ENCODE peak calls at places on chromosomes 4 and X, in four cellular contexts. L is fibroblast of the aortic adventitia; W is CD8-positive, alpha-beta T cell; X is astrocyte of the spinal cord. H is an unnamed sample.

GRCh38 chr4:75544870-75545269 is 11.0 kb upstream of the ODAPH start:
- DNase-seq in W (no peak), L (no peak), X (no peak), H (no peak)

GRCh38 chr4:10161840-10162239 is 45.2 kb upstream of the WDR1 start:
- DNase-seq in L (no peak), X (no peak), W (peak), H (no peak)

GRCh38 chr4:98747659-98748091 is 89.3 kb upstream of the TSPAN5 start:
- DNase-seq in X (peak), W (no peak), L (no peak), H (no peak)

GRCh38 chrX:124337916-124338315 is 5.5 kb downstream of the TEX13D start:
- DNase-seq in W (no peak), L (no peak), X (no peak), H (no peak)

GRCh38 chrX:120456973-120457372 is 12.1 kb downstream of the LAMP2 start:
- DNase-seq in L (peak), X (peak), W (no peak), H (no peak)

GRCh38 chr4:133544097-133544496 is 395.0 kb downstream of the PCDH10 start:
- DNase-seq in W (no peak), L (no peak), X (no peak), H (no peak)

GRCh38 chr4:4947721-4948120 is 71.5 kb downstream of the CYTL1 start:
- DNase-seq in L (peak), W (no peak), X (no peak), H (no peak)

GRCh38 chr4:98586231-98586630 is 72.2 kb downstream of the TSPAN5 start:
- DNase-seq in X (peak), L (no peak), W (no peak), H (no peak)

GRCh38 chrX:17024896-17025295 is 78.4 kb downstream of the REPS2 start:
- DNase-seq in W (no peak), X (no peak), L (no peak), H (no peak)

GRCh38 chrX:106802063-106802387 is 448 bp upstream of the TBC1D8B start:
- DNase-seq in W (no peak), X (no peak), L (no peak), H (no peak)

GRCh38 chr4:37892641-37893040 is 1.8 kb downstream of the TBC1D1 start:
- DNase-seq in W (no peak), X (no peak), L (no peak), H (peak)

DNA sequence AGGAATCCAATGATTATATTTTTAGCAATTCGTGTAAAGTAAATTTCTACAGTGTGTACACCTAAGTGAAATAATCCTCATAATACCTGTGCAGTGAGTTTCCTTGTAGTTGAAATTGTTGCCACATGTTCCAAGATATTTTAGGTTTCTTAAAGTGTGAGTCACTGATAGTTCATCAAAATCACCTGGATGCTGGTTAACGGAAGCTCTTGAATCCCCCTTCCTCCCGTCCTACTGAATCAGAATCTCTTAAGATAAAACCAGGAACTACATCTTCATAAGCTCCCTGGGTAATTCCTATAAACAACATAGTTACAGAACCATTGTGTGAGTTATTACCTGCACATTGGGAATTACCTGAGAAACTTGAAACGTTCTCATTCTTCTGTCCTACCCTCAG is 197.4 kb upstream of the HS3ST1 start:
- DNase-seq in W (no peak), X (no peak), L (no peak), H (no peak)
- TF ChIP-seq CTCF in W (no peak), X (no peak), L (no peak), H (no peak)

DNA sequence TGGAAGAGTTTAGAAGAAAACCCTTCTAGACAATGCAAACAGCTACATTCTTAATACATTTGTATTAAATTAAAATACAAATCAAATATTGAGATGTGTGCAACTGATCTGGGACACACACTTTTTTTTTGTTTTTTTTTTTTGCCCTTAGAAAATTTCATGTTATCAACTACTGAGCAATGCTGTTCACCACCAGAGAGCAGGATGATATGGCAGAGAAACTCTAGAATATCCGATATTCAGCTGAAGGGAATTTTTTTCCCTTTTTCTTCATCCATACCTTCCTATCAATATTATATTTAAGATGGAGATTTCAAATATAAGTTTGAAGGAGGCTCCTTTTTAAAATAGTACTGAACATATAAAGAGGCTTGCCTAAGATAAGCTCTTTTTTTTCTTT is 1.0 kb downstream of the NDST3 start:
- DNase-seq in W (no peak), X (no peak), L (no peak), H (no peak)
- H3K4me3 ChIP-seq in W (no peak), X (no peak), L (no peak), H (no peak)

GRCh38 chrX:153649178-153649914 is 2.3 kb downstream of the DUSP9 start:
- DNase-seq in W (no peak), L (peak), X (no peak), H (peak)
- TF ChIP-seq CTCF in W (peak), L (peak), X (peak), H (peak)

DNA sequence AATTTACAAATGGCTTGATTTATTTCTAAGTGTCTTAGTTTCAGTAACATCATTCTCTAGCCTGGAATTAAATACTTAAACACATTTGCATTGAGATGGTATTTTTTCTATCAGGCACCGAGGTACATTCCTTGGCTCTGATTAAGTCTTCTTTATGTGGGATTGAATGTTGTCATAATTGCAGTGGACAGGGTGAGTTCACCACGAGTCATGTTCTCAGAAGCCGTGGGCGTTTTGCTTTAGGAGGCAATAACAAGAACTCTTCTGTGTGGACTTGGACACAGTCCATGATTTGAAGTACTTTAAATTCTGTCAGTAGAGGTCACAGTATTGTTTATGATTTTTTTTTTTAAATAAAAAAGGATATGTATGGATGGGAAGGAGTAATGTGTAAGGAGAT is 57.1 kb upstream of the EFHC2 start:
- DNase-seq in W (no peak), L (peak), X (peak), H (peak)
- H3K4me3 ChIP-seq in W (no peak), L (no peak), X (no peak), H (no peak)

GRCh38 chr4:124053872-124054538 is 657.4 kb downstream of the SPRY1 start:
- DNase-seq in L (no peak), W (no peak), X (peak), H (no peak)
- TF ChIP-seq CTCF in L (no peak), W (no peak), X (no peak), H (no peak)

DNA sequence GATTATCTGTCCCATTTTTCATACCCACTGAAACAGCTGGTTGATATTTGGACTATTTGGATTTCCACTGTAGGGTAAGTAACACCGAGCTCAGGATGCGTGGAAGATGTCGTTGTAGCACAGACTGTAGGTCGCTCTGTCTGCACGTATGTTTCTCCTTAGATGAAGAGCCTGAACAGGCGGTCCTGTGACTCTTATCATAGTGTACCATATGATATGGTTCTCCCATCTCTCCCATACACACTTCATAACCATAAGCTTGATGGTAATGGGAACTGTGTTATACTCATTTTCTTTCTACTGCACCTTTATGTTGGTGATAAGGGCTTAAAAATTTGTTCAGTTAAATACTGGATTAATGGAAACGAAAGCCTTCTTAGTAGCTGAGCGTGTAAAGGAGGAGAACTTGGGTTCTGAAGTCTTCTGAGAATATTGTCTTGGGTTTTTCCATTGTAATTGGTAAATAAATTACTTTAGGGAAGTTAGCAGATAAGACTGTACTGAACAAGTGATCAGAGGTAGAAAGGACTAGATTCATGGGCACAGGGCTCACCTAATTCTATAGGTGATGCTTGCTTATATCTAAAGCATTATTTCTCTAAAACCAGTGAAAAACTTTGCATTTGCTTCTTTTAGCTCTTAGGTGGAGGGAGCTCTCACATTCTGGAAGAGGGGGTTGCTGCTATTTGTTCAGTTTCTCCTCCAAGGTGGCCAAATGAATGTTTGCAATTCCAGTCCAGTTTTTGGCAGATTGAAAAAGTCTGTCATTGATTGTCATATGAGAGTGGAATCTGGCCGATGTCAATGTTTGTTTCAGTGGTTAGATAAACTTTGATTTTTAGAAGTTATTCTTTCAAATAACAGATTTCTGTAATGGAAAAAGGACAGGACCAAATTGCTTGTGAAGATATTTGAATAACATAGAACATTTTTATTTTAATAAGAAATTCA is 15.8 kb downstream of the SMAD1 start:
- DNase-seq in L (no peak), W (no peak), X (no peak), H (no peak)
- H3K4me3 ChIP-seq in L (no peak), W (no peak), X (no peak), H (no peak)

DNA sequence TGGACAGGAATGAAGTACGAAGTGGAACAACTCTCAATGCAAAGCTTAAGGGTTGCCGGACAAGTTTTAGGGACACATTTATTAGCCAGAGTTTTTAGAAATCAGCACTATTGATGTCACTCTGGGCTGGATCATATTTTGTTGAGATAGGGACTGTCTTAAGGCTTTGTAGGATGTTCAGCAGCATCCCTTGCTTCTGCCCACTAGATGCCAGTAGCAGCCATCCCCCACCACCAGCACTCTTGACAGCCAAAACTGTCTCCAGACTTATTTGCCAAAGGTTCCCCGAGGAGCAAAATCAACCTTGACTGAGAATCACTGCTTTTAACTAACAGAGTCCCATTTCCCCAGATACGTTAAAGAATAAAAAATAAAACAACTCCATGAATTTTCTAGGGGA is 1497.3 kb downstream of the STIM2 start:
- DNase-seq in W (no peak), L (peak), X (no peak), H (no peak)
- TF ChIP-seq CTCF in W (no peak), L (peak), X (peak), H (no peak)

GRCh38 chr4:13989496-13989895 is 362.0 kb upstream of the BOD1L1 start:
- DNase-seq in X (no peak), L (no peak), W (no peak), H (no peak)
- H3K4me3 ChIP-seq in X (no peak), L (peak), W (no peak), H (no peak)

DNA sequence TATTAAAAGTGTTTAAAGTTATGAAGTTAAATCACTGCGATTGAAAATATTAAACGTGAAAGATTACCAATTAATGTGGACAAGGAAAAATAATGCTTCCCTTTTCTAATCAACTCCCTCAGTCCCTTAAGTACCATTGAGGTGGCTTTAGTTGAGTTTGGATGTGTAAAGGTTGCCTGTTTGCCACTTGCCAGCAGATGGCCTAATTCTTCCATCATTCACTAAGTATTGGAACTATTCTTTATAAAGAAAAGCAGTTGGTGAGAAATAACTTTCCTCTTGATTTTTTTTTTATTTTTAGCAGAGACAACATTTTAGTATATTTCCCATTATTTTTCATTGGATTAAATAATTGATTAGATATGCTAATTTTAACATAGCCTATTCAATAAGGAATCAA is 295.9 kb upstream of the TACR3 start:
- DNase-seq in L (no peak), W (no peak), X (peak), H (no peak)
- TF ChIP-seq CTCF in L (no peak), W (no peak), X (peak), H (no peak)